ENCODE peak calls at places on chromosomes 11 and 22, in six cellular contexts. One of them, this sample, is unnamed.

GRCh38 chr11:20596629-20597129 is 2.7 kb upstream of the SLC6A5 start:
- DNase-seq in mesendoderm: peak; percentile 71
- DNase-seq in neuronal stem cell: no peak
- DNase-seq in H1: no peak
- DNase-seq in IMR-90: no peak
- DNase-seq in mesenchymal stem cell: no peak
- DNase-seq in this sample: no peak

GRCh38 chr22:17773606-17774205 is 563 bp downstream of the BID start:
- DNase-seq in mesendoderm: peak; percentile 76
- DNase-seq in neuronal stem cell: peak; percentile 67
- DNase-seq in H1: no peak
- DNase-seq in IMR-90: peak; percentile 28
- DNase-seq in mesenchymal stem cell: peak; percentile 46
- DNase-seq in this sample: no peak

GRCh38 chr11:42957831-42958230 is 354.0 kb upstream of the API5 start:
- DNase-seq in mesendoderm: no peak
- DNase-seq in neuronal stem cell: no peak
- DNase-seq in H1: no peak
- DNase-seq in IMR-90: no peak
- DNase-seq in mesenchymal stem cell: no peak
- DNase-seq in this sample: no peak

GRCh38 chr11:112113539-112114457 is 27.1 kb downstream of the SDHD start:
- DNase-seq in mesendoderm: peak; percentile 76
- DNase-seq in neuronal stem cell: peak; percentile 15
- DNase-seq in H1: no peak
- DNase-seq in IMR-90: peak; percentile 69
- DNase-seq in mesenchymal stem cell: peak; percentile 80
- DNase-seq in this sample: peak; percentile 73

GRCh38 chr11:115784796-115785521 is 280.7 kb upstream of the CADM1 start:
- DNase-seq in mesendoderm: no peak
- DNase-seq in neuronal stem cell: no peak
- DNase-seq in H1: no peak
- DNase-seq in IMR-90: no peak
- DNase-seq in mesenchymal stem cell: no peak
- DNase-seq in this sample: no peak

GRCh38 chr11:69899957-69900821 is 81.0 kb upstream of the FGF3 start:
- DNase-seq in mesendoderm: no peak
- DNase-seq in neuronal stem cell: no peak
- DNase-seq in H1: no peak
- DNase-seq in IMR-90: no peak
- DNase-seq in mesenchymal stem cell: peak; percentile 44
- DNase-seq in this sample: no peak

GRCh38 chr11:104462346-104462745 is 298.4 kb upstream of the PDGFD start:
- DNase-seq in mesendoderm: no peak
- DNase-seq in neuronal stem cell: no peak
- DNase-seq in H1: no peak
- DNase-seq in IMR-90: peak; percentile 81
- DNase-seq in mesenchymal stem cell: peak; percentile 67
- DNase-seq in this sample: no peak

GRCh38 chr22:37267128-37267587 is 15.2 kb upstream of the CYTH4 start:
- DNase-seq in mesendoderm: peak; percentile 64
- DNase-seq in neuronal stem cell: peak; percentile 65
- DNase-seq in H1: no peak
- DNase-seq in IMR-90: no peak
- DNase-seq in mesenchymal stem cell: peak; percentile 66
- DNase-seq in this sample: peak; percentile 25

GRCh38 chr11:77590194-77590591 is 440 bp downstream of the AQP11 start:
- DNase-seq in mesendoderm: peak; percentile 78
- DNase-seq in neuronal stem cell: peak; percentile 17
- DNase-seq in H1: no peak
- DNase-seq in IMR-90: peak; percentile 46
- DNase-seq in mesenchymal stem cell: peak; percentile 55
- DNase-seq in this sample: peak; percentile 58

GRCh38 chr11:17395978-17396377 is 7.5 kb upstream of the KCNJ11 start:
- DNase-seq in mesendoderm: no peak
- DNase-seq in neuronal stem cell: no peak
- DNase-seq in H1: no peak
- DNase-seq in IMR-90: no peak
- DNase-seq in mesenchymal stem cell: no peak
- DNase-seq in this sample: no peak

GRCh38 chr11:35639591-35640179 is 21.4 kb downstream of the FJX1 start:
- DNase-seq in mesendoderm: peak; percentile 69
- DNase-seq in neuronal stem cell: no peak
- DNase-seq in H1: no peak
- DNase-seq in IMR-90: no peak
- DNase-seq in mesenchymal stem cell: no peak
- DNase-seq in this sample: peak; percentile 29

GRCh38 chr11:134758342-134758931 is 346.4 kb upstream of the B3GAT1 start:
- DNase-seq in mesendoderm: no peak
- DNase-seq in neuronal stem cell: no peak
- DNase-seq in H1: no peak
- DNase-seq in IMR-90: no peak
- DNase-seq in mesenchymal stem cell: no peak
- DNase-seq in this sample: peak; percentile 64

GRCh38 chr11:130888790-130889189 is 27.5 kb downstream of the SNX19 start:
- DNase-seq in mesendoderm: no peak
- DNase-seq in neuronal stem cell: no peak
- DNase-seq in H1: no peak
- DNase-seq in IMR-90: no peak
- DNase-seq in mesenchymal stem cell: no peak
- DNase-seq in this sample: no peak

GRCh38 chr22:30906946-30907345 is 61.6 kb downstream of the MORC2 start:
- DNase-seq in mesendoderm: no peak
- DNase-seq in neuronal stem cell: no peak
- DNase-seq in H1: no peak
- DNase-seq in IMR-90: no peak
- DNase-seq in mesenchymal stem cell: no peak
- DNase-seq in this sample: no peak

GRCh38 chr11:9120659-9121350 is 29.4 kb upstream of the SCUBE2 start:
- DNase-seq in mesendoderm: peak; percentile 81
- DNase-seq in neuronal stem cell: peak; percentile 41
- DNase-seq in H1: peak; percentile 36
- DNase-seq in IMR-90: no peak
- DNase-seq in mesenchymal stem cell: no peak
- DNase-seq in this sample: no peak

DNA sequence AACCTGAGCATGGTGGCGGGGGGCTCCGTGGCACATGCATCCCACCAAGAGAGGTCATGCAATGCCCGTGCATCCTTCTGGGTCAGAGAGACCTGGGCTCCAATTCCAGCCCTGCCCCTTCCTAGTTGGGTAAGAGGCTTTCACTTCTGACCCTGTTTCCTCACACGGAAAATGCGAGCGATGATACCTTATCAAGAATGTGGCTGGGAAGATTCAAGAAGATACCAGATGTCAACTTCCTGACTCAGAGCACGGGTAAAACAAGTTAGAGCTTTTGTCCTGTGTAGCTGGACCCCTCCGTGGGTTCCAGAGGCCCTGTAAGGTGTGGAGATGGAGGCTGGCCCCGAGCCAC is 8.7 kb upstream of the DGKZ start:
- DNase-seq in mesendoderm: peak; percentile 89
- DNase-seq in neuronal stem cell: no peak
- DNase-seq in H1: no peak
- DNase-seq in IMR-90: peak; percentile 26
- DNase-seq in mesenchymal stem cell: peak; percentile 57
- DNase-seq in this sample: peak; percentile 98
- H3K4me3 ChIP-seq in mesendoderm: no peak overlapping the region
- H3K4me3 ChIP-seq in neuronal stem cell: no peak overlapping the region
- H3K4me3 ChIP-seq in H1: no peak overlapping the region
- H3K4me3 ChIP-seq in IMR-90: no peak overlapping the region
- H3K4me3 ChIP-seq in mesenchymal stem cell: peak overlapping the region; percentile 9
- H3K4me3 ChIP-seq in this sample: no peak overlapping the region

GRCh38 chr11:2767751-2768150 is 68.0 kb upstream of the KCNQ1OT1 start:
- DNase-seq in mesendoderm: no peak
- DNase-seq in neuronal stem cell: no peak
- DNase-seq in H1: no peak
- DNase-seq in IMR-90: no peak
- DNase-seq in mesenchymal stem cell: no peak
- DNase-seq in this sample: no peak

GRCh38 chr11:2766166-2766565 is 66.4 kb upstream of the KCNQ1OT1 start:
- DNase-seq in mesendoderm: no peak
- DNase-seq in neuronal stem cell: no peak
- DNase-seq in H1: no peak
- DNase-seq in IMR-90: no peak
- DNase-seq in mesenchymal stem cell: no peak
- DNase-seq in this sample: no peak

GRCh38 chr11:2765491-2765890 is 65.7 kb upstream of the KCNQ1OT1 start:
- DNase-seq in mesendoderm: no peak
- DNase-seq in neuronal stem cell: no peak
- DNase-seq in H1: no peak
- DNase-seq in IMR-90: no peak
- DNase-seq in mesenchymal stem cell: no peak
- DNase-seq in this sample: no peak

GRCh38 chr11:2768471-2769408 is 68.9 kb upstream of the KCNQ1OT1 start:
- DNase-seq in mesendoderm: peak; percentile 50
- DNase-seq in neuronal stem cell: no peak
- DNase-seq in H1: no peak
- DNase-seq in IMR-90: peak; percentile 93
- DNase-seq in mesenchymal stem cell: peak; percentile 89
- DNase-seq in this sample: no peak

DNA sequence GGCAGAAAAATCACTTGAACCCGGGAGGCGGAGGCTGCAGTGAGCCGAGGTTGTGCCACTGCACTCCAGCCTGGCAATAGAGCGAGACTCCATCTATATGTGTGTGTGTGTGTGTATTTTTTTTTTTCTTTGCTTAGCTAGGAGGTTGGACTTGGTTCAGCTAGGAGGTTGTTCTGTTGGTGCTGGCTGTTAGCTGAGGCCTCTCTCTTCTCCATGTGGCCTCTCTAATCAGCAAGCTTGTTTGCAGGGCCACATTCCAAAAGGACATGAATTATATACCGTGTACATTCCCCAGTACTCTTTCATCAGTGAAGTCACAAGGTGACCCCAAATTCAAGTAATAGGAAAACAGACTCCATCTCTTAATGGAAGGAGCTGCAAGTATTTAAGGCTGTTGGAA is 67.3 kb upstream of the KCNQ1OT1 start:
- DNase-seq in mesendoderm: no peak
- DNase-seq in neuronal stem cell: no peak
- DNase-seq in H1: no peak
- DNase-seq in IMR-90: no peak
- DNase-seq in mesenchymal stem cell: no peak
- DNase-seq in this sample: no peak
- H3K27me3 ChIP-seq in mesendoderm: no peaks in the 10 kb centered on the region
- H3K27me3 ChIP-seq in neuronal stem cell: no peaks in the 10 kb centered on the region
- H3K27me3 ChIP-seq in H1: peaks cover 24% of the 10 kb centered on the region
- H3K27me3 ChIP-seq in IMR-90: no peaks in the 10 kb centered on the region
- H3K27me3 ChIP-seq in mesenchymal stem cell: peaks cover 4% of the 10 kb centered on the region
- H3K27me3 ChIP-seq in this sample: no peaks in the 10 kb centered on the region

DNA sequence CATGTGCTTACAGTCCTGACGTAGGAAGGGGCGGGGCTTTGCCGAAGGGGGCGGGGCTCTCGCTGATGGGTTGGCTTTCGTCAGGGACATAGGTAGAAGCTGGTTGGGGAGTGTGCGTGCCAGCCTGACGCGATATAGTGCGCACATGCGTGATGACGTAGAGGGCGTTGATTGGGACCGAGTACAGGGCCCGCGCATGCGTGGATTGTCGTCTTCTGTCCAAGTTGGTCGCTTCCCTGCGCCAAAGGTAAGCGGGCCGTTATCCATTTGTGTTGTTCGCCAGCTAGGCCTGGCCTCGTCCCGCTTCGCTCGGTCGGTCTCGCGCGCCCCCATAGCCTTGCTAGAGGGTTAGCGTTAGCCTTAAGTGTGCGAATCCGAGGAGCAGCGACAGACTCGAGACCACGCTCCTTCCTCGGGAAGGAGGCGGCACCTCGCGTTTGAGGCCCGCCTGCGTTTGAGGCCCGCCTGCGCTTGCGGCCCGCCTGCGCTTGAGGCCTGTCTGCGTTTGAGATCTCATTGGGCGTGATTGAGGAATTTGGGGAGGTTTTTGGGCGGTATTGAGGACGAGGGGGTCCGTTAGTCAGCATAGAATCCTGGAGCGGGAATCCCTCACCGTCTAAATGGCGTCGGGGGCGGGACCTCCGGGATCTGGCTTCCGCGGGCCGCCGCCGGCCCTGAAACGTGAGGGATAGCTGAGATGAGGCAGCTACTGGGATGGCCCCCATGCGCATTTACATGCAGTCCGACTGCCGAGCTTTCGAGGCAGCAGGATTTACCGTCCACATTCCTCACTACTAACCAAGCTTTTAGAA is at the start of gene XRCC6:
- DNase-seq in mesendoderm: peak; percentile 100
- DNase-seq in neuronal stem cell: peak; percentile 100
- DNase-seq in H1: peak; percentile 100
- DNase-seq in IMR-90: peak; percentile 100
- DNase-seq in mesenchymal stem cell: peak; percentile 99
- DNase-seq in this sample: peak; percentile 100
- H2BK5ac ChIP-seq in mesendoderm: peak within 1 kb of the TSS; percentile 93
- H2BK5ac ChIP-seq in neuronal stem cell: peak within 1 kb of the TSS; percentile 87
- H2BK5ac ChIP-seq in H1: peak within 1 kb of the TSS; percentile 99
- H2BK5ac ChIP-seq in IMR-90: peak within 1 kb of the TSS; percentile 93
- H2BK5ac ChIP-seq in mesenchymal stem cell: peak within 1 kb of the TSS; percentile 68
- H2BK5ac ChIP-seq in this sample: peak within 1 kb of the TSS; percentile 10

GRCh38 chr22:41915035-41915782 is at the start of gene SHISA8:
- DNase-seq in mesendoderm: peak; percentile 49
- DNase-seq in neuronal stem cell: no peak
- DNase-seq in H1: no peak
- DNase-seq in IMR-90: peak; percentile 7
- DNase-seq in mesenchymal stem cell: peak; percentile 54
- DNase-seq in this sample: no peak

GRCh38 chr22:41914611-41915034 is 251 bp downstream of the SHISA8 start:
- DNase-seq in mesendoderm: no peak
- DNase-seq in neuronal stem cell: no peak
- DNase-seq in H1: no peak
- DNase-seq in IMR-90: no peak
- DNase-seq in mesenchymal stem cell: no peak
- DNase-seq in this sample: no peak

GRCh38 chr22:41917375-41917905 is 2.6 kb upstream of the SHISA8 start:
- DNase-seq in mesendoderm: no peak
- DNase-seq in neuronal stem cell: no peak
- DNase-seq in H1: no peak
- DNase-seq in IMR-90: no peak
- DNase-seq in mesenchymal stem cell: no peak
- DNase-seq in this sample: no peak

GRCh38 chr22:41916745-41917358 is 2.0 kb upstream of the SHISA8 start:
- DNase-seq in mesendoderm: no peak
- DNase-seq in neuronal stem cell: no peak
- DNase-seq in H1: no peak
- DNase-seq in IMR-90: no peak
- DNase-seq in mesenchymal stem cell: no peak
- DNase-seq in this sample: no peak

DNA sequence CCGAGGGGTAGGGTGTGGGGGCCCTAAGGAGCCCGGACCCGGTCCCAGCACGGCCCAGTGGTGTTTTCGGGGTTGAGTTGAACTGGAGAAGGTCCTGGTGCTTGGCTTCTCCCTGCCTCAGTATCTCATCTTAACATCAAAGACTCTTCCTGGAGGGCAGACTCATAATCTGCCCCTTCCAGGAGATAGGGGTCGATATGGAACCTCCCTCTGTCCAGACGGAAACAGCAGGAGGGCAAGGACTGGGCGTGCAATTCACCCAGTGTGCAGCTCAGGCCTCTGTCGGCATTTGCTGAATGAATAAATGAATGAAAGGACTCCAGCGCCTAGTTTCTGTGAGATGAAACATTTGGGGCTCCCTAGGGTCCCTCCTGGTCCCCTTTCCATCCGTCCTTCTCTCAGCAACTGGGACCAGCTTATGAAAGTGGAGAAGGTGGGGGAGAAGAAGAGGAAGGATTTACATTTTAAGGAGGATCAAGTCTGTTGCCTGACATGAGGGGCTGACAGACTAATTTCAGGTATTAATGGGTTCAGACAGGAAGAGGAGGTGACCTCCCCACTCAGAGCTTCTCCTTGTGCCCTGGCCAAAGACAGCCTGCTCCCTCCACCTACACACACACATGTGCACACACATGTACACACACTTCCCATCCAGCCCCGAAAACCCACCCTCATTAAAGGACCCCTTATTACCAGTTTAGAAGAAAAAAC is 1.1 kb upstream of the SHISA8 start:
- DNase-seq in mesendoderm: no peak
- DNase-seq in neuronal stem cell: no peak
- DNase-seq in H1: no peak
- DNase-seq in IMR-90: no peak
- DNase-seq in mesenchymal stem cell: no peak
- DNase-seq in this sample: no peak
- H3K4me3 ChIP-seq in mesendoderm: no peak overlapping the region
- H3K4me3 ChIP-seq in neuronal stem cell: no peak overlapping the region
- H3K4me3 ChIP-seq in H1: peak overlapping the region; percentile 37
- H3K4me3 ChIP-seq in IMR-90: no peak overlapping the region
- H3K4me3 ChIP-seq in mesenchymal stem cell: no peak overlapping the region
- H3K4me3 ChIP-seq in this sample: no peak overlapping the region